ENCODE peak calls at places on chromosomes 1 and 21, in ten cellular contexts. P is MM.1S, X is heart left ventricle, O is cardiac fibroblast, L is bronchial epithelial cell, V is right atrium auricular region, I is epithelial cell of proximal tubule, M is ovary, K is HFF-Myc, Q is thoracic aorta. T is an unnamed sample.

GRCh38 chr1:241156231-241156965 is 200.6 kb downstream of the RGS7 start:
- DNase-seq in P (no peak), X (no peak), O (peak; percentile 38), L (peak; percentile 61), V (no peak), I (peak; percentile 55), M (no peak), K (no peak), Q (no peak), T (no peak)

GRCh38 chr1:198156745-198157240 is at the start of gene NEK7:
- DNase-seq in P (peak; percentile 83), X (peak; percentile 89), O (peak; percentile 86), L (peak; percentile 73), V (peak; percentile 83), I (no peak), M (peak; percentile 79), K (no peak), Q (no peak), T (no peak)

GRCh38 chr1:84573967-84574842 is at the start of gene CTBS:
- DNase-seq in P (peak; percentile 79), X (peak; percentile 92), O (peak; percentile 88), L (peak; percentile 84), V (peak; percentile 80), I (peak; percentile 31), M (peak; percentile 86), K (peak; percentile 31), Q (peak; percentile 52), T (peak; percentile 68)

GRCh38 chr1:2604156-2604853 is 17.7 kb downstream of the PRXL2B start:
- DNase-seq in P (no peak), X (no peak), O (no peak), L (no peak), V (no peak), I (no peak), M (no peak), K (no peak), Q (no peak), T (no peak)

GRCh38 chr1:201268604-201269151 is 14.6 kb upstream of the PKP1 start:
- DNase-seq in P (no peak), X (no peak), O (peak; percentile 89), L (peak; percentile 81), V (no peak), I (no peak), M (no peak), K (peak; percentile 44), Q (no peak), T (no peak)

GRCh38 chr1:225852413-225853119 is 29.6 kb downstream of the TMEM63A start:
- DNase-seq in P (no peak), X (no peak), O (no peak), L (no peak), V (no peak), I (no peak), M (no peak), K (no peak), Q (no peak), T (no peak)

GRCh38 chr1:227744668-227745067 is 9.4 kb downstream of the SNAP47 start:
- DNase-seq in P (no peak), X (no peak), O (no peak), L (no peak), V (no peak), I (no peak), M (no peak), K (no peak), Q (no peak), T (no peak)

GRCh38 chr1:218498061-218498938 is 153.2 kb downstream of the TGFB2 start:
- DNase-seq in P (no peak), X (no peak), O (peak; percentile 88), L (peak; percentile 83), V (no peak), I (no peak), M (no peak), K (no peak), Q (no peak), T (no peak)

GRCh38 chr1:231969078-231969477 is 342.5 kb downstream of the DISC1 start:
- DNase-seq in P (no peak), X (no peak), O (no peak), L (no peak), V (no peak), I (no peak), M (no peak), K (no peak), Q (no peak), T (no peak)

GRCh38 chr1:231284441-231284840 is 43.4 kb downstream of the GNPAT start:
- DNase-seq in P (no peak), X (no peak), O (no peak), L (no peak), V (no peak), I (no peak), M (no peak), K (no peak), Q (no peak), T (no peak)

GRCh38 chr1:108050134-108050533 is 85.2 kb upstream of the VAV3 start:
- DNase-seq in P (no peak), X (peak; percentile 32), O (no peak), L (peak; percentile 23), V (no peak), I (no peak), M (no peak), K (no peak), Q (no peak), T (no peak)

GRCh38 chr1:110594466-110595076 is 11.6 kb downstream of the KCNA2 start:
- DNase-seq in P (no peak), X (no peak), O (no peak), L (no peak), V (no peak), I (no peak), M (no peak), K (no peak), Q (no peak), T (no peak)

DNA sequence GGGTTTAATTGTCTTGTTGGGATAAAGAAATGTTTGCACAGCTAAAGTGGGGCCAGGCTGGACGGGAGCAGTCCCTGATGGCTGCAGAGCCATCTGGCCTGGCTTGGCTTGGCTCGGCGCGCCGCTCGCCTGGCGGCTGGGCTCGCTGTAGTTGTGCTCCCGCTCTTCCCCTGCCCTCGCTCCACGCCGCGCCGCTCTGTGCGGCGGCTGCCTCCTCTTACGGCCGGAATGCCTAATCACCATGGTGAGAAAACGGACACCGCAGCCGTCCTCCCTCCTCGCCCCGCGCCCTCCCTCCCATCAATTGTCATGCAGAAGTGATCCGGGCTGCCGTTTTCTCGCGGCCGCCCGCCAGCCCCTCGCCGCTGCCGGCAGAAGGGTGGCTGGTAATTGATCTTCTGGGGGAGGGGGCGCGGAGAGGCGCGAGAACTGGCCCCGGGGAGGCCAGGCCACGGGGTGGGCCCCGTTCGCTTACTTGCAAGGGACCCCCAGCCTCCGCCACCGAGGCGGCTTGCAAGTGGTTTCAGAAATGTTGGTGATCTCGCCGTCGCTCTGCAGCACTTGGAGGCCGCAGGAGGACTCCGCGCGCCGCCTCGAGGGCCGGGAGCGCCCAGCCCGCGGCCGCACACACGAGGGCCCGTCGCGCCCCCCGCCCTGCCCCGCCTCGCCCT is 12.4 kb downstream of the RNF220 start:
- DNase-seq in P (no peak), X (no peak), O (no peak), L (no peak), V (no peak), I (no peak), M (no peak), K (no peak), Q (no peak), T (no peak)
- H3K4me3 ChIP-seq in P (no peak overlapping the region), X (peak overlapping the region; percentile 34), O (no peak overlapping the region), L (no peak overlapping the region), V (peak overlapping the region; percentile 45), I (no peak overlapping the region), M (peak overlapping the region; percentile 9), K (no peak overlapping the region), Q (peak overlapping the region; percentile 66), T (no peak overlapping the region)

GRCh38 chr1:203127672-203128611 is at the start of gene ADORA1:
- DNase-seq in P (peak; percentile 73), X (peak; percentile 67), O (peak; percentile 34), L (peak; percentile 25), V (peak; percentile 81), I (no peak), M (peak; percentile 21), K (no peak), Q (no peak), T (no peak)

GRCh38 chr1:203124546-203125317 is 2.8 kb upstream of the ADORA1 start:
- DNase-seq in P (no peak), X (no peak), O (no peak), L (peak; percentile 60), V (peak; percentile 2), I (no peak), M (no peak), K (no peak), Q (no peak), T (no peak)

GRCh38 chr1:203126866-203127671 is 457 bp upstream of the ADORA1 start:
- DNase-seq in P (no peak), X (no peak), O (no peak), L (no peak), V (peak; percentile 46), I (no peak), M (no peak), K (no peak), Q (no peak), T (no peak)

GRCh38 chr1:203124011-203124410 is 3.5 kb upstream of the ADORA1 start:
- DNase-seq in P (no peak), X (no peak), O (no peak), L (no peak), V (peak; percentile 11), I (no peak), M (no peak), K (no peak), Q (no peak), T (no peak)

GRCh38 chr1:203126151-203126865 is 1.2 kb upstream of the ADORA1 start:
- DNase-seq in P (no peak), X (no peak), O (peak; percentile 24), L (peak; percentile 15), V (peak; percentile 55), I (no peak), M (no peak), K (no peak), Q (no peak), T (no peak)
- TF ChIP-seq CTCF in P (peak; percentile 37), X (peak; percentile 22), O (peak; percentile 47), L (peak; percentile 44), V (peak; percentile 13), I (peak; percentile 66), M (no peak), K (peak; percentile 62), Q (peak; percentile 37), T (peak; percentile 9)

GRCh38 chr1:97919568-97920261 is 1.1 kb downstream of the DPYD start:
- DNase-seq in P (peak; percentile 18), X (no peak), O (peak; percentile 62), L (peak; percentile 40), V (no peak), I (no peak), M (no peak), K (no peak), Q (no peak), T (no peak)
- H3K4me3 ChIP-seq in P (peak overlapping the region; percentile 81), X (peak overlapping the region; percentile 99), O (peak overlapping the region; percentile 94), L (peak overlapping the region; percentile 74), V (peak overlapping the region; percentile 93), I (peak overlapping the region; percentile 87), M (peak overlapping the region; percentile 92), K (peak overlapping the region; percentile 80), Q (peak overlapping the region; percentile 94), T (peak overlapping the region; percentile 65)

DNA sequence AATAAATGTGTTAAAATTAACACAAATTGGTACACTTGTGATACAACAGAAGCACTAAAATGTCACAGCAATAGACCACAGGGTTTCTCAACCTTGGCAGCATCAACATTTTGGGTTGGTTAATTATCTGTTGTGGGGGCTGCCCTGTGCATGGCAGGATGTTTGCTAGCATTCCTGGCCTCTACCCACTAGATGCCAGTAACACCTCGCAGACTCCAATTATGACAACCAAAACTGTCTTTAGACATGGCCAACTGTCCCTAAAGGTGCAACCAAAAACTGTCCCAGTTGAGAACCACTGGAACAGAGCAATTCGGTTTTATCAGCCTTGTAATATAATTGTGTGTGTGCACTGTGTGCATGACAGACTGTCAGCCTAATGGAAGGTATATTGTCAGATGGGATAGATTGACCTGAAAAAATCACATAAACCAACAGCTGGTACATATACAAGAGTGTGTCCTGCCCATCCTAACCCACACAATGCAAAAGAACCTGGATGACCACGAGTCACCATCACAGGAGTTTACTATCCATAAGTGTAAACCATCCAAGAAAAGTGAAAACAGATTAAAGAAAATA is 13.5 kb upstream of the ERG start:
- DNase-seq in P (no peak), X (no peak), O (no peak), L (no peak), V (no peak), I (no peak), M (no peak), K (no peak), Q (no peak), T (no peak)
- TF ChIP-seq CTCF in P (no peak), X (no peak), O (no peak), L (no peak), V (no peak), I (peak; percentile 21), M (no peak), K (no peak), Q (no peak), T (no peak)